ENCODE peak calls at places on chromosomes 1 and 21, in ten cellular contexts. L is IMR-90, R is A673, W is uterus, J is ovary, S is suprapubic skin, Z is brain microvascular endothelial cell, Y is esophagus squamous epithelium, U is cardiac fibroblast, H is spleen. V is an unnamed sample.

GRCh38 chr1:226678701-226679100 is 60.4 kb downstream of the ITPKB start:
- DNase-seq in U (no peak), L (no peak), H (peak), J (no peak), Z (no peak), R (no peak), Y (no peak), W (no peak), S (no peak), V (no peak)

GRCh38 chr1:223057569-223058093 is 85.4 kb downstream of the TLR5 start:
- DNase-seq in Y (no peak), W (no peak), Z (no peak), J (no peak), S (no peak), H (no peak), U (no peak), L (no peak), R (no peak), V (no peak)

GRCh38 chr1:79543435-79543834 is 536.9 kb upstream of the ADGRL4 start:
- DNase-seq in Z (no peak), U (no peak), S (no peak), H (no peak), J (no peak), W (no peak), L (no peak), Y (no peak), R (no peak), V (no peak)

GRCh38 chr1:97677702-97678101 is 243.1 kb downstream of the DPYD start:
- DNase-seq in L (no peak), Y (no peak), U (no peak), Z (no peak), H (no peak), S (no peak), R (no peak), W (no peak), J (no peak), V (no peak)

GRCh38 chr1:48069662-48070432 is 72.7 kb upstream of the TRABD2B start:
- DNase-seq in Z (no peak), H (no peak), J (no peak), R (peak), W (peak), L (no peak), Y (no peak), U (peak), S (no peak), V (peak)

GRCh38 chr1:8540266-8540926 is 222.5 kb downstream of the SLC45A1 start:
- DNase-seq in S (no peak), R (no peak), H (no peak), W (peak), Z (no peak), Y (no peak), J (no peak), L (peak), U (peak), V (peak)

GRCh38 chr1:52190500-52191252 is 48.8 kb downstream of the ZFYVE9 start:
- DNase-seq in Y (no peak), W (no peak), U (no peak), L (peak), S (no peak), Z (no peak), J (no peak), H (no peak), R (peak), V (no peak)

GRCh38 chr21:44349416-44349846 is 4.0 kb upstream of the TRPM2 start:
- DNase-seq in Z (no peak), W (no peak), R (no peak), U (no peak), H (no peak), J (no peak), L (no peak), S (no peak), Y (no peak), V (no peak)

GRCh38 chr1:17520473-17521319 is 18.8 kb upstream of the ARHGEF10L start:
- DNase-seq in W (no peak), Z (no peak), Y (no peak), J (no peak), S (no peak), L (no peak), R (no peak), H (no peak), U (no peak), V (no peak)

GRCh38 chr21:38853421-38853919 is 47.7 kb downstream of the ETS2 start:
- DNase-seq in S (peak), W (no peak), R (no peak), Z (peak), L (peak), U (peak), J (no peak), Y (no peak), H (no peak), V (peak)

GRCh38 chr1:231724876-231725647 is 98.5 kb downstream of the DISC1 start:
- DNase-seq in J (no peak), U (peak), Z (peak), W (no peak), Y (no peak), S (no peak), R (peak), L (peak), H (no peak), V (peak)

GRCh38 chr1:162629651-162630050 is 2.6 kb upstream of the DDR2 start:
- DNase-seq in W (no peak), R (peak), L (peak), Z (peak), Y (no peak), H (no peak), U (peak), S (no peak), J (no peak), V (peak)

GRCh38 chr1:206769331-206769731 is 1.2 kb upstream of the IL19 start:
- DNase-seq in L (no peak), R (no peak), J (no peak), H (peak), W (no peak), U (no peak), Z (no peak), S (no peak), Y (no peak), V (no peak)

GRCh38 chr1:234919061-234919755 is 209.4 kb downstream of the TOMM20 start:
- DNase-seq in R (no peak), U (peak), S (peak), Y (no peak), Z (no peak), H (peak), W (peak), J (peak), L (no peak), V (no peak)

GRCh38 chr1:156228501-156228900 is 13.5 kb upstream of the BGLAP start:
- DNase-seq in U (no peak), R (no peak), J (no peak), Z (no peak), L (no peak), H (no peak), S (no peak), Y (no peak), W (no peak), V (no peak)

GRCh38 chr1:206935491-206936067 is 10.7 kb downstream of the PIGR start:
- DNase-seq in R (no peak), H (no peak), L (peak), J (no peak), Y (no peak), W (no peak), U (peak), Z (peak), S (no peak), V (peak)

GRCh38 chr1:183517401-183517800 is 45.1 kb downstream of the SMG7 start:
- DNase-seq in R (no peak), S (no peak), L (no peak), J (no peak), Z (no peak), Y (no peak), U (no peak), H (no peak), W (no peak), V (no peak)

GRCh38 chr1:25568834-25569598 is 25.6 kb downstream of the LDLRAP1 start:
- DNase-seq in L (peak), S (no peak), Y (no peak), Z (peak), W (peak), R (no peak), U (peak), H (no peak), J (no peak), V (peak)

GRCh38 chr1:87249803-87250202 is 78.9 kb upstream of the LMO4 start:
- DNase-seq in R (no peak), L (no peak), W (no peak), Y (no peak), U (no peak), S (no peak), J (no peak), Z (no peak), H (no peak), V (no peak)

GRCh38 chr1:58143972-58144752 is 402.4 kb downstream of the OMA1 start:
- DNase-seq in W (no peak), U (no peak), R (peak), S (no peak), Z (no peak), J (no peak), H (no peak), L (no peak), Y (no peak), V (no peak)

GRCh38 chr1:85137660-85138059 is 63.2 kb downstream of the SYDE2 start:
- DNase-seq in Z (no peak), U (no peak), R (no peak), J (peak), L (no peak), H (no peak), W (no peak), Y (no peak), S (no peak), V (no peak)

GRCh38 chr1:117499071-117499470 is 106.8 kb upstream of the TENT5C start:
- DNase-seq in H (no peak), J (no peak), Y (no peak), U (no peak), W (no peak), Z (no peak), R (no peak), S (no peak), L (peak), V (no peak)

GRCh38 chr1:197911857-197912696 is 5.1 kb upstream of the LHX9 start:
- DNase-seq in L (no peak), R (no peak), Z (no peak), H (no peak), S (no peak), W (no peak), J (no peak), U (no peak), Y (no peak), V (no peak)

GRCh38 chr1:6646499-6647148 is 22.0 kb downstream of the THAP3 start:
- DNase-seq in U (peak), J (no peak), W (peak), H (no peak), Z (peak), L (peak), R (peak), Y (no peak), S (no peak), V (peak)

GRCh38 chr1:179714159-179714558 is 28.9 kb upstream of the FAM163A start:
- DNase-seq in S (no peak), Y (no peak), J (no peak), Z (no peak), R (no peak), U (no peak), H (no peak), L (no peak), W (no peak), V (no peak)

GRCh38 chr1:242569867-242570266 is 45.4 kb upstream of the PLD5 start:
- DNase-seq in S (no peak), L (no peak), R (no peak), H (no peak), W (no peak), J (no peak), Y (no peak), U (no peak), Z (no peak), V (peak)

GRCh38 chr1:109850827-109851226 is 59.8 kb upstream of the CSF1 start:
- DNase-seq in R (no peak), J (no peak), W (no peak), Z (no peak), U (peak), H (no peak), S (no peak), L (peak), Y (no peak), V (peak)

GRCh38 chr1:178532392-178532791 is 19.5 kb downstream of the TEX35 start:
- DNase-seq in R (peak), H (peak), Z (peak), S (peak), J (peak), Y (peak), W (peak), U (peak), L (peak), V (peak)

GRCh38 chr1:67748630-67749029 is 63.6 kb downstream of the GADD45A start:
- DNase-seq in Z (peak), J (no peak), L (peak), S (no peak), W (no peak), H (no peak), U (peak), R (peak), Y (no peak), V (peak)

GRCh38 chr1:67749263-67749843 is 64.4 kb downstream of the GADD45A start:
- DNase-seq in H (no peak), W (no peak), Y (no peak), Z (no peak), U (no peak), S (no peak), R (no peak), J (no peak), L (no peak), V (no peak)

GRCh38 chr1:67746299-67746698 is 61.3 kb downstream of the GADD45A start:
- DNase-seq in L (no peak), H (no peak), J (peak), Y (no peak), W (no peak), R (peak), Z (no peak), U (peak), S (no peak), V (no peak)

GRCh38 chr1:67748147-67748546 is 63.1 kb downstream of the GADD45A start:
- DNase-seq in J (no peak), S (no peak), R (no peak), L (no peak), H (no peak), Z (no peak), U (no peak), Y (no peak), W (no peak), V (no peak)

GRCh38 chr1:67747667-67748066 is 62.7 kb downstream of the GADD45A start:
- DNase-seq in Z (peak), S (no peak), W (no peak), R (no peak), L (peak), U (peak), H (no peak), J (no peak), Y (no peak), V (peak)
- TF ChIP-seq CTCF in Z (no peak), S (no peak), W (no peak), R (no peak), L (no peak), U (no peak), H (no peak), J (no peak), Y (no peak), V (no peak)

GRCh38 chr1:3350441-3351261 is 103.8 kb upstream of the ARHGEF16 start:
- DNase-seq in U (peak), W (peak), Y (no peak), S (no peak), Z (no peak), J (peak), L (no peak), H (no peak), R (no peak), V (peak)
- TF ChIP-seq CTCF in U (no peak), W (no peak), Y (no peak), S (no peak), Z (peak), J (no peak), L (no peak), H (no peak), R (no peak), V (peak)

GRCh38 chr1:118914379-118915161 is 73.6 kb downstream of the TBX15 start:
- DNase-seq in Z (no peak), W (no peak), H (no peak), U (no peak), Y (no peak), J (no peak), R (no peak), S (no peak), L (no peak), V (no peak)
- TF ChIP-seq CTCF in Z (no peak), W (no peak), H (no peak), U (no peak), Y (no peak), J (no peak), R (no peak), S (no peak), L (no peak), V (no peak)

GRCh38 chr1:23178931-23179330 is 10.3 kb upstream of the LUZP1 start:
- DNase-seq in U (peak), J (no peak), L (peak), S (no peak), Y (no peak), Z (peak), R (no peak), H (no peak), W (no peak), V (peak)

GRCh38 chr1:23174383-23175110 is 5.9 kb upstream of the LUZP1 start:
- DNase-seq in S (no peak), U (no peak), H (no peak), R (no peak), Y (no peak), L (no peak), W (no peak), Z (no peak), J (no peak), V (no peak)

GRCh38 chr1:23177031-23177430 is 8.4 kb upstream of the LUZP1 start:
- DNase-seq in L (no peak), W (no peak), Y (no peak), U (no peak), S (no peak), Z (no peak), R (no peak), H (no peak), J (no peak), V (no peak)

GRCh38 chr1:23178414-23178813 is 9.8 kb upstream of the LUZP1 start:
- DNase-seq in U (peak), Y (no peak), H (no peak), J (no peak), W (no peak), L (no peak), Z (no peak), R (no peak), S (no peak), V (no peak)

GRCh38 chr1:23177438-23178380 is 9.1 kb upstream of the LUZP1 start:
- DNase-seq in U (peak), Z (peak), J (peak), W (peak), Y (peak), R (peak), H (peak), L (peak), S (peak), V (peak)
- TF ChIP-seq CTCF in U (no peak), Z (no peak), J (no peak), W (peak), Y (no peak), R (no peak), H (no peak), L (peak), S (peak), V (no peak)

GRCh38 chr21:46634966-46635323 is 529 bp upstream of the PRMT2 start:
- DNase-seq in R (peak), H (no peak), U (peak), S (no peak), Z (peak), J (no peak), W (peak), Y (no peak), L (peak), V (peak)
- TF ChIP-seq CTCF in R (peak), H (no peak), U (no peak), S (no peak), Z (peak), J (peak), W (peak), Y (no peak), L (peak), V (no peak)

GRCh38 chr1:2103901-2104590 is 53.8 kb downstream of the PRKCZ start:
- DNase-seq in H (no peak), R (no peak), Z (no peak), L (no peak), U (no peak), W (no peak), S (no peak), Y (no peak), J (no peak), V (no peak)

GRCh38 chr1:2105781-2106524 is 55.7 kb downstream of the PRKCZ start:
- DNase-seq in H (no peak), S (no peak), L (no peak), R (no peak), Z (no peak), J (no peak), Y (no peak), W (no peak), U (no peak), V (no peak)

GRCh38 chr1:2106681-2107405 is 56.6 kb downstream of the PRKCZ start:
- DNase-seq in R (peak), L (no peak), H (no peak), J (no peak), S (no peak), U (no peak), W (no peak), Z (no peak), Y (no peak), V (no peak)

GRCh38 chr1:2103266-2103900 is 53.2 kb downstream of the PRKCZ start:
- DNase-seq in J (no peak), U (no peak), L (no peak), R (no peak), Z (no peak), S (no peak), H (no peak), W (no peak), Y (no peak), V (no peak)

GRCh38 chr1:2104621-2105427 is 54.6 kb downstream of the PRKCZ start:
- DNase-seq in Z (no peak), J (no peak), U (no peak), H (no peak), S (no peak), L (peak), W (no peak), Y (no peak), R (no peak), V (no peak)
- TF ChIP-seq CTCF in Z (peak), J (no peak), U (no peak), H (no peak), S (no peak), L (no peak), W (no peak), Y (no peak), R (no peak), V (no peak)

GRCh38 chr1:28036431-28036830 is 52.0 kb downstream of the EYA3 start:
- DNase-seq in U (no peak), S (no peak), R (no peak), Z (no peak), L (no peak), Y (no peak), H (no peak), W (no peak), J (no peak), V (no peak)
- TF ChIP-seq CTCF in U (no peak), S (no peak), R (peak), Z (peak), L (no peak), Y (no peak), H (no peak), W (no peak), J (no peak), V (no peak)

V was measured in fibroblast of mammary gland.